ENCODE peak calls at places on chromosomes 6 and 20, in ten cellular contexts. Z is BJ; M is dorsolateral prefrontal cortex; K is foreskin keratinocyte; O is cardiac muscle cell; E is PC-3; I is epithelial cell of esophagus; C is CD4-positive, alpha-beta T cell; D is GM12865; H is GM13976. Q is an unnamed sample.

GRCh38 chr6:39565948-39566347 is 159.3 kb downstream of the KIF6 start:
- DNase-seq in Z (no peak), M (no peak), K (no peak), O (no peak), E (no peak), I (no peak), C (no peak), D (no peak), H (no peak), Q (no peak)

GRCh38 chr6:14354919-14355572 is 237.5 kb downstream of the CD83 start:
- DNase-seq in Z (peak; percentile 76), M (no peak), K (peak; percentile 67), O (peak; percentile 88), E (peak; percentile 92), I (peak; percentile 78), C (no peak), D (no peak), H (no peak), Q (no peak)

GRCh38 chr6:138278326-138278725 is 60.0 kb upstream of the PBOV1 start:
- DNase-seq in Z (no peak), M (peak; percentile 62), K (peak; percentile 73), O (peak; percentile 54), E (peak; percentile 16), I (peak; percentile 59), C (no peak), D (peak; percentile 9), H (no peak), Q (no peak)

GRCh38 chr20:1524004-1524403 is 32.8 kb upstream of the SIRPB2 start:
- DNase-seq in Z (no peak), M (no peak), K (no peak), O (no peak), E (peak; percentile 43), I (no peak), C (no peak), D (no peak), H (no peak), Q (no peak)

GRCh38 chr6:87102296-87102695 is 7.4 kb upstream of the CGA start:
- DNase-seq in Z (no peak), M (no peak), K (no peak), O (no peak), E (no peak), I (no peak), C (no peak), D (peak; percentile 18), H (no peak), Q (no peak)

GRCh38 chr20:42018979-42019378 is 400.8 kb upstream of the CHD6 start:
- DNase-seq in Z (no peak), M (no peak), K (no peak), O (no peak), E (no peak), I (no peak), C (no peak), D (peak; percentile 12), H (no peak), Q (no peak)

GRCh38 chr20:55353206-55353605 is 652.1 kb downstream of the CBLN4 start:
- DNase-seq in Z (no peak), M (no peak), K (peak; percentile 40), O (no peak), E (peak; percentile 12), I (peak; percentile 5), C (no peak), D (no peak), H (no peak), Q (no peak)

GRCh38 chr20:21074605-21075336 is 31.4 kb downstream of the LINC00237 start:
- DNase-seq in Z (no peak), M (no peak), K (peak; percentile 15), O (no peak), E (peak; percentile 82), I (peak; percentile 55), C (no peak), D (peak; percentile 68), H (peak; percentile 38), Q (no peak)

GRCh38 chr6:45618259-45618658 is 240.5 kb upstream of the SUPT3H start:
- DNase-seq in Z (no peak), M (no peak), K (no peak), O (no peak), E (no peak), I (no peak), C (no peak), D (no peak), H (no peak), Q (no peak)

GRCh38 chr6:45619211-45619760 is 241.6 kb upstream of the SUPT3H start:
- DNase-seq in Z (no peak), M (no peak), K (peak; percentile 56), O (peak; percentile 22), E (no peak), I (no peak), C (no peak), D (no peak), H (no peak), Q (no peak)

GRCh38 chr6:45616209-45616608 is 238.5 kb upstream of the SUPT3H start:
- DNase-seq in Z (no peak), M (no peak), K (no peak), O (no peak), E (no peak), I (no peak), C (no peak), D (no peak), H (no peak), Q (no peak)

GRCh38 chr6:45619994-45620471 is 242.3 kb upstream of the SUPT3H start:
- DNase-seq in Z (no peak), M (no peak), K (no peak), O (peak; percentile 33), E (no peak), I (no peak), C (no peak), D (peak; percentile 44), H (no peak), Q (no peak)

GRCh38 chr6:45617441-45617840 is 239.7 kb upstream of the SUPT3H start:
- DNase-seq in Z (no peak), M (no peak), K (no peak), O (peak; percentile 54), E (peak; percentile 22), I (peak; percentile 77), C (no peak), D (no peak), H (no peak), Q (no peak)
- TF ChIP-seq CTCF in Z (peak; percentile 6), M (no peak), K (peak; percentile 43), O (no peak), E (peak; percentile 19), I (peak; percentile 42), C (no peak), D (no peak), H (no peak), Q (no peak)

GRCh38 chr20:54070187-54070987 is at the start of gene BCAS1:
- DNase-seq in Z (no peak), M (no peak), K (no peak), O (no peak), E (peak; percentile 43), I (no peak), C (no peak), D (no peak), H (no peak), Q (no peak)
- TF ChIP-seq CTCF in Z (no peak), M (no peak), K (no peak), O (no peak), E (no peak), I (no peak), C (no peak), D (no peak), H (no peak), Q (no peak)

GRCh38 chr6:11397622-11398450 is 139.7 kb upstream of the TMEM170B start:
- DNase-seq in Z (no peak), M (no peak), K (no peak), O (no peak), E (no peak), I (no peak), C (no peak), D (no peak), H (no peak), Q (no peak)
- TF ChIP-seq CTCF in Z (no peak), M (no peak), K (no peak), O (no peak), E (no peak), I (no peak), C (no peak), D (no peak), H (no peak), Q (no peak)

GRCh38 chr6:33201147-33201545 is 479 bp downstream of the SLC39A7 start:
- DNase-seq in Z (no peak), M (no peak), K (no peak), O (peak; percentile 23), E (no peak), I (no peak), C (no peak), D (peak; percentile 36), H (no peak), Q (no peak)
- TF ChIP-seq CTCF in Z (no peak), M (no peak), K (no peak), O (no peak), E (no peak), I (no peak), C (no peak), D (no peak), H (no peak), Q (no peak)

GRCh38 chr6:52502306-52503029 is 74.4 kb downstream of the TRAM2 start:
- DNase-seq in Z (no peak), M (no peak), K (no peak), O (no peak), E (no peak), I (no peak), C (no peak), D (no peak), H (peak; percentile 4), Q (no peak)

GRCh38 chr6:52504778-52505127 is 72.1 kb downstream of the TRAM2 start:
- DNase-seq in Z (no peak), M (no peak), K (no peak), O (no peak), E (no peak), I (no peak), C (no peak), D (no peak), H (peak; percentile 7), Q (no peak)

GRCh38 chr6:52503853-52504777 is 72.7 kb downstream of the TRAM2 start:
- DNase-seq in Z (no peak), M (no peak), K (peak; percentile 99), O (peak; percentile 71), E (peak; percentile 99), I (peak; percentile 99), C (no peak), D (no peak), H (peak; percentile 16), Q (peak; percentile 86)

GRCh38 chr6:52505726-52506501 is 70.9 kb downstream of the TRAM2 start:
- DNase-seq in Z (no peak), M (no peak), K (no peak), O (no peak), E (no peak), I (no peak), C (no peak), D (no peak), H (peak; percentile 36), Q (no peak)

DNA sequence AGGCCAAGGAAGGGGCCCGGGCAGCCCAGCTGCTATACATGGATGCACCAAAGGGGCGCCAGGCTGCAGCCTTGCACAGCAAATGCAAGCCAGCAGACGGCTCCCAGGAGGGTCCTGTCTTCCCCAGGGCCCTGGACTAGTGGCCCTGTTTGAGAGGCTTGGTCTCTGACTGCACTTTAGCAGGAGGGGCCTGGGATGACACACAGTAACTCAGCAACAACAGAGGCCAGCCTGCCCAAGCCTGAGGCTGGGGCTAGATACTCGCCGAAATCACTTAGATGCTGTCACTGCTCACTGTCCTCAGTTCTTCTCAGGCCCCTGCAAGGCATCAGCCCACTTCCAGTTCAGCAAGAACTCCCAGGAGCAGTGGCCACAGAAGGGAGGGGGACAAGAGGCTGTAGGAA is 73.5 kb downstream of the TRAM2 start:
- DNase-seq in Z (no peak), M (no peak), K (no peak), O (no peak), E (peak; percentile 58), I (peak; percentile 75), C (no peak), D (no peak), H (peak; percentile 20), Q (no peak)
- TF ChIP-seq CTCF in Z (peak; percentile 8), M (no peak), K (peak; percentile 52), O (no peak), E (peak; percentile 11), I (peak; percentile 20), C (no peak), D (no peak), H (no peak), Q (no peak)

Q was measured in right atrium auricular region.